ENCODE peak calls at places on chromosomes 2 and 18, in six cellular contexts. D, E, Y, A, W and Z are unnamed samples.

GRCh38 chr2:10329880-10330699 is 27.4 kb downstream of the HPCAL1 start:
- DNase-seq in D (no peak), E (peak; percentile 67), Y (peak; percentile 83), A (no peak), W (no peak), Z (no peak)

GRCh38 chr18:77061946-77062517 is 70.6 kb downstream of the MBP start:
- DNase-seq in D (no peak), E (no peak), Y (no peak), A (no peak), W (no peak), Z (no peak)

GRCh38 chr2:236637691-236638569 is 68.3 kb downstream of the ACKR3 start:
- DNase-seq in D (peak; percentile 33), E (peak; percentile 12), Y (no peak), A (no peak), W (no peak), Z (no peak)

GRCh38 chr2:37180006-37180639 is 8.3 kb downstream of the SULT6B1 start:
- DNase-seq in D (no peak), E (no peak), Y (no peak), A (no peak), W (no peak), Z (no peak)

GRCh38 chr18:7980136-7980535 is 413.0 kb downstream of the PTPRM start:
- DNase-seq in D (no peak), E (no peak), Y (no peak), A (no peak), W (no peak), Z (no peak)

GRCh38 chr2:20071397-20072383 is 20.3 kb upstream of the LAPTM4A start:
- DNase-seq in D (no peak), E (peak; percentile 98), Y (peak; percentile 48), A (no peak), W (peak; percentile 71), Z (no peak)

GRCh38 chr2:240374085-240374907 is 61.2 kb upstream of the GPC1 start:
- DNase-seq in D (peak; percentile 78), E (peak; percentile 93), Y (peak; percentile 94), A (peak; percentile 32), W (peak; percentile 69), Z (no peak)

GRCh38 chr2:236089271-236090026 is 78.7 kb downstream of the GBX2 start:
- DNase-seq in D (no peak), E (no peak), Y (no peak), A (no peak), W (no peak), Z (no peak)

GRCh38 chr2:215917953-215918620 is 95.3 kb downstream of the MREG start:
- DNase-seq in D (no peak), E (peak; percentile 65), Y (no peak), A (no peak), W (no peak), Z (no peak)

GRCh38 chr2:217204358-217204757 is 344.5 kb upstream of the TNP1 start:
- DNase-seq in D (no peak), E (peak; percentile 77), Y (no peak), A (no peak), W (no peak), Z (no peak)

GRCh38 chr2:220034356-220035121 is 407.1 kb downstream of the SLC4A3 start:
- DNase-seq in D (no peak), E (peak; percentile 72), Y (no peak), A (no peak), W (no peak), Z (no peak)

GRCh38 chr2:188326669-188327301 is 35.1 kb downstream of the GULP1 start:
- DNase-seq in D (no peak), E (peak; percentile 70), Y (no peak), A (no peak), W (no peak), Z (no peak)

GRCh38 chr2:56285224-56285623 is 101.4 kb downstream of the CCDC85A start:
- DNase-seq in D (no peak), E (no peak), Y (no peak), A (no peak), W (no peak), Z (no peak)

GRCh38 chr2:12816379-12817306 is 99.9 kb downstream of the TRIB2 start:
- DNase-seq in D (no peak), E (peak; percentile 87), Y (peak; percentile 26), A (no peak), W (no peak), Z (no peak)

GRCh38 chr2:191215666-191216065 is 29.5 kb upstream of the MYO1B start:
- DNase-seq in D (no peak), E (no peak), Y (peak; percentile 23), A (no peak), W (no peak), Z (peak; percentile 21)

GRCh38 chr2:149100739-149101699 is 62.5 kb downstream of the LYPD6B start:
- DNase-seq in D (no peak), E (no peak), Y (no peak), A (no peak), W (no peak), Z (no peak)

GRCh38 chr2:31170071-31170698 is 31.9 kb upstream of the GALNT14 start:
- DNase-seq in D (peak; percentile 37), E (peak; percentile 60), Y (peak; percentile 59), A (no peak), W (peak; percentile 28), Z (peak; percentile 26)

GRCh38 chr2:204892506-204893255 is 347.4 kb downstream of the PARD3B start:
- DNase-seq in D (no peak), E (peak; percentile 78), Y (no peak), A (no peak), W (no peak), Z (no peak)

GRCh38 chr2:23761638-23762037 is 165.3 kb downstream of the ATAD2B start:
- DNase-seq in D (no peak), E (no peak), Y (no peak), A (no peak), W (no peak), Z (no peak)

GRCh38 chr2:8543065-8543411 is 138.8 kb upstream of the ID2 start:
- DNase-seq in D (no peak), E (no peak), Y (no peak), A (no peak), W (no peak), Z (no peak)

GRCh38 chr2:216071452-216071851 is 10.2 kb downstream of the PECR start:
- DNase-seq in D (no peak), E (no peak), Y (no peak), A (no peak), W (no peak), Z (no peak)

GRCh38 chr2:181239400-181239799 is 217.8 kb upstream of the ITGA4 start:
- DNase-seq in D (no peak), E (no peak), Y (no peak), A (no peak), W (no peak), Z (no peak)
- TF ChIP-seq CTCF in D (no peak), E (peak; percentile 10), Y (no peak), A (no peak), W (no peak), Z (no peak)

GRCh38 chr18:54957987-54958386 is 1.3 kb downstream of the CCDC68 start:
- DNase-seq in D (no peak), E (peak; percentile 27), Y (no peak), A (no peak), W (no peak), Z (no peak)

GRCh38 chr18:54960197-54960596 is 936 bp upstream of the CCDC68 start:
- DNase-seq in D (no peak), E (no peak), Y (no peak), A (no peak), W (no peak), Z (no peak)

GRCh38 chr18:54961016-54961423 is 1.8 kb upstream of the CCDC68 start:
- DNase-seq in D (no peak), E (peak; percentile 88), Y (no peak), A (no peak), W (no peak), Z (no peak)

GRCh38 chr18:54957295-54957694 is 2.0 kb downstream of the CCDC68 start:
- DNase-seq in D (no peak), E (no peak), Y (no peak), A (no peak), W (no peak), Z (peak; percentile 38)

GRCh38 chr18:54958711-54959625 is at the start of gene CCDC68:
- DNase-seq in D (peak; percentile 25), E (no peak), Y (no peak), A (no peak), W (no peak), Z (no peak)
- H3K4me3 ChIP-seq in D (peak within 1 kb of the TSS; percentile 62), E (peak within 1 kb of the TSS; percentile 67), Y (no peak within 1 kb of the TSS), A (peak within 1 kb of the TSS; percentile 47), W (peak within 1 kb of the TSS; percentile 46), Z (no peak within 1 kb of the TSS)

GRCh38 chr2:128644745-128645256 is 326.1 kb upstream of the HS6ST1 start:
- DNase-seq in D (no peak), E (no peak), Y (no peak), A (no peak), W (no peak), Z (no peak)
- TF ChIP-seq CTCF in D (no peak), E (no peak), Y (no peak), A (no peak), W (no peak), Z (no peak)

GRCh38 chr2:120465701-120465988 is 119.7 kb downstream of the INHBB start:
- DNase-seq in D (no peak), E (no peak), Y (no peak), A (no peak), W (no peak), Z (no peak)

GRCh38 chr2:120465012-120465700 is 119.2 kb downstream of the INHBB start:
- DNase-seq in D (no peak), E (no peak), Y (no peak), A (no peak), W (no peak), Z (no peak)

GRCh38 chr2:120466704-120467054 is 120.7 kb downstream of the INHBB start:
- DNase-seq in D (no peak), E (no peak), Y (no peak), A (no peak), W (no peak), Z (no peak)

GRCh38 chr2:120464448-120464931 is 118.6 kb downstream of the INHBB start:
- DNase-seq in D (no peak), E (no peak), Y (no peak), A (no peak), W (no peak), Z (no peak)

DNA sequence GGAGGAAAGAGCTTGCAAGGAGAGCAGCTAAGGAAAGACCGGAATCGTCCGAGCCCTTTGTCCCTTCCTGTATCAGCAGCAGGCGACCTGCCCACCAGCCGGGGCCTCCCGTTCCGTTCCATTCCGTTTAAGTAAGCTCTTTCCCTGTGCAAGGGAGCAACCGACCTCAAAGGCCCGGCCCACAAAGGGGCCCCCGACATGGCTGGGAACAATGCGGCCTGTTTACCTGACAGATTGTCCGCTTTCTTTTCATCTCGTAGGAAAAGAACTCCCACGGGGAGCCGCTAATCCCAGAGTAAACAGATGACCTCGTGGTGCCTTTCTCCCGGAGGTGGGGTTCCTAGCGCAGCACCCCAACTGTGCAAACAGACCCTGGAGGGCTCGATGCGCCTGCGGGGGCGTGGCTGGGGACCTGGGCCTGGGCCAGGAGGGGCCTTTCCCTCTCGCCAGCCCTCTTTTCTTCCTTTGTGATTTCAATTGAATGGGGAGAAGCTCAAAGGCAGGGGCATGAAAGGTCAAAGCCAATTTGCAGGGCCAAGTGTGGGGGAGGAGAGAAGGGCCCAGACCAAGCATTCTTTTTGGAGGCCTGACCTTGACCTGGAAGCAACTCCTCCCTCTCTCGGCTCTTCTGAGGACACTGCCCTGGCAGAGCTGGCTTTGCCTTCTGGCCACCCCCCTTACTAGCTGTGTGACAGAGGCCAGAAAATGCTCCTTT is 120.2 kb downstream of the INHBB start:
- DNase-seq in D (no peak), E (no peak), Y (no peak), A (no peak), W (no peak), Z (no peak)
- H3K4me3 ChIP-seq in D (no peak overlapping the region), E (no peak overlapping the region), Y (no peak overlapping the region), A (no peak overlapping the region), W (no peak overlapping the region), Z (no peak overlapping the region)